ENCODE peak calls at places on chromosomes 11 and 22, in nine cellular contexts. W is A549, N is K562, F is HCT116, R is GM23338, H is Panc1, O is HL-60, U is HepG2, M is GM12878. V is an unnamed sample.

GRCh38 chr11:34816698-34817213 is 99.4 kb downstream of the APIP start:
- DNase-seq in W (no peak), U (no peak), N (no peak), F (no peak), M (no peak), R (no peak), H (no peak), O (no peak), V (no peak)

GRCh38 chr11:95985174-95985808 is 61.4 kb upstream of the MTMR2 start:
- DNase-seq in F (no peak), R (no peak), W (no peak), O (peak), U (no peak), N (peak), M (no peak), H (no peak), V (no peak)

GRCh38 chr11:122721201-122721963 is 65.9 kb downstream of the UBASH3B start:
- DNase-seq in N (no peak), U (no peak), F (no peak), O (no peak), H (no peak), W (no peak), M (no peak), R (no peak), V (no peak)

GRCh38 chr22:36860821-36861659 is at the start of gene NCF4:
- DNase-seq in W (no peak), F (no peak), O (peak), U (no peak), H (no peak), R (no peak), N (no peak), M (peak), V (no peak)

GRCh38 chr22:39994046-39994565 is 648 bp upstream of the FAM83F start:
- DNase-seq in U (no peak), R (no peak), W (no peak), N (peak), F (no peak), M (no peak), O (no peak), H (no peak), V (no peak)

GRCh38 chr11:43905788-43906187 is 25.2 kb downstream of the ALKBH3 start:
- DNase-seq in O (no peak), F (no peak), H (no peak), U (no peak), W (no peak), M (no peak), R (no peak), N (no peak), V (peak)

GRCh38 chr11:119100246-119100959 is 1.2 kb downstream of the DPAGT1 start:
- DNase-seq in H (peak), F (peak), U (peak), W (peak), O (no peak), M (no peak), N (peak), R (peak), V (peak)

GRCh38 chr22:48428556-48429371 is 1398.9 kb downstream of the BRD1 start:
- DNase-seq in H (no peak), N (no peak), R (no peak), W (no peak), M (no peak), U (no peak), F (no peak), O (no peak), V (no peak)

GRCh38 chr11:44945639-44946038 is 5.0 kb downstream of the TP53I11 start:
- DNase-seq in M (no peak), O (no peak), N (no peak), R (no peak), H (no peak), U (no peak), F (no peak), W (no peak), V (no peak)

GRCh38 chr11:59197990-59198389 is 14.7 kb downstream of the MPEG1 start:
- DNase-seq in W (no peak), M (no peak), H (no peak), F (no peak), R (no peak), O (no peak), N (no peak), U (no peak), V (no peak)

GRCh38 chr11:74354036-74354435 is 42.6 kb upstream of the P4HA3 start:
- DNase-seq in H (no peak), F (no peak), U (no peak), O (no peak), R (no peak), N (no peak), M (no peak), W (no peak), V (peak)

GRCh38 chr11:76719281-76719680 is 48.7 kb upstream of the LRRC32 start:
- DNase-seq in H (no peak), O (no peak), R (no peak), N (no peak), M (no peak), U (no peak), W (no peak), F (no peak), V (no peak)

GRCh38 chr11:128796275-128796674 is 70.8 kb downstream of the KCNJ1 start:
- DNase-seq in R (no peak), F (no peak), O (no peak), W (no peak), H (no peak), N (no peak), U (no peak), M (peak), V (no peak)

GRCh38 chr11:83235825-83236224 is 42.3 kb downstream of the ANKRD42 start:
- DNase-seq in H (no peak), M (no peak), O (no peak), W (no peak), N (no peak), U (no peak), F (no peak), R (no peak), V (no peak)

GRCh38 chr11:61162092-61162935 is 1.1 kb upstream of the VPS37C start:
- DNase-seq in W (peak), H (no peak), M (no peak), N (peak), O (peak), R (peak), F (peak), U (peak), V (peak)

GRCh38 chr11:88579466-88579865 is 241.9 kb upstream of the CTSC start:
- DNase-seq in N (no peak), F (no peak), R (no peak), W (no peak), U (no peak), O (no peak), H (no peak), M (no peak), V (no peak)

GRCh38 chr22:25754527-25755202 is 12.7 kb downstream of the MYO18B start:
- DNase-seq in M (no peak), O (no peak), H (no peak), U (no peak), W (no peak), F (no peak), N (no peak), R (no peak), V (no peak)

GRCh38 chr11:119384332-119384731 is 2.8 kb upstream of the USP2 start:
- DNase-seq in H (no peak), W (no peak), U (no peak), F (no peak), R (no peak), M (no peak), N (no peak), O (no peak), V (no peak)

GRCh38 chr22:43848366-43849171 is 13.7 kb downstream of the SULT4A1 start:
- DNase-seq in U (no peak), F (peak), W (no peak), O (no peak), N (no peak), H (no peak), M (no peak), R (peak), V (peak)

GRCh38 chr11:47305734-47306483 is 36.0 kb downstream of the MADD start:
- DNase-seq in F (no peak), O (no peak), H (no peak), U (no peak), N (no peak), W (no peak), R (no peak), M (no peak), V (no peak)

GRCh38 chr22:39237276-39238123 is 7.3 kb downstream of the PDGFB start:
- DNase-seq in U (no peak), F (no peak), N (no peak), M (no peak), H (no peak), R (no peak), O (no peak), W (no peak), V (no peak)

GRCh38 chr22:18067548-18068341 is 10.0 kb upstream of the PEX26 start:
- DNase-seq in N (no peak), H (no peak), W (no peak), U (no peak), F (no peak), R (no peak), M (no peak), O (no peak), V (no peak)

GRCh38 chr11:15053201-15053685 is 20.1 kb upstream of the CALCB start:
- DNase-seq in R (no peak), H (no peak), O (no peak), N (no peak), F (peak), W (no peak), U (no peak), M (no peak), V (no peak)
- TF ChIP-seq REST in R (no peak), H (no peak), O (no peak), N (no peak), F (no peak), W (no peak), U (no peak), M (no peak), V (no peak)

DNA sequence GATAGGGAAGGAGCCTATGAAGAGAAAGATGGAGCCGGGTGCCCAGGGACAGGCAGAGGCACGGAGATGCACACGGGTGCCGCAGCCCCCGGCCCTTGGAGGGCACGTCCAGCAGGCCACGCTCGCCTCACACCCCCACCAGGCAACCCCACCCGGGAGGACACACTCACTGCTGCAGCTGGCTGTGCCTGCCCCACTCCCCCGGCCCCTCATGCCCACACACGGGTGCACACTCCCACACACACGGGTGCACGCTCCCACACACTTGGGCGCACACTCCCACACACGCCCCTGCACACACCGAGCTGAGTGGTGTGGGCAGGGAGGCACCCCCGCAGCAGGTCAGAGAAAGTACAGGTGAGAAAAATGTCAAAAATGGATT is 1.1 kb downstream of the MOB2 start:
- DNase-seq in N (no peak), W (no peak), R (no peak), U (no peak), O (no peak), F (no peak), H (no peak), M (no peak), V (no peak)
- TF ChIP-seq REST in N (no peak), W (no peak), R (no peak), U (no peak), O (no peak), F (no peak), H (no peak), M (no peak), V (no peak)

GRCh38 chr11:109425554-109425953 is 3.6 kb downstream of the C11orf87 start:
- DNase-seq in R (no peak), H (no peak), O (no peak), M (no peak), W (no peak), N (no peak), U (no peak), F (no peak), V (peak)
- TF ChIP-seq REST in R (no peak), H (no peak), O (no peak), M (no peak), W (no peak), N (no peak), U (no peak), F (no peak), V (no peak)

GRCh38 chr22:31248965-31249940 is 37.2 kb downstream of the LIMK2 start:
- DNase-seq in M (no peak), F (no peak), R (no peak), W (no peak), O (no peak), U (no peak), H (no peak), N (no peak), V (no peak)
- TF ChIP-seq REST in M (no peak), F (no peak), R (no peak), W (no peak), O (no peak), U (no peak), H (no peak), N (no peak), V (no peak)

DNA sequence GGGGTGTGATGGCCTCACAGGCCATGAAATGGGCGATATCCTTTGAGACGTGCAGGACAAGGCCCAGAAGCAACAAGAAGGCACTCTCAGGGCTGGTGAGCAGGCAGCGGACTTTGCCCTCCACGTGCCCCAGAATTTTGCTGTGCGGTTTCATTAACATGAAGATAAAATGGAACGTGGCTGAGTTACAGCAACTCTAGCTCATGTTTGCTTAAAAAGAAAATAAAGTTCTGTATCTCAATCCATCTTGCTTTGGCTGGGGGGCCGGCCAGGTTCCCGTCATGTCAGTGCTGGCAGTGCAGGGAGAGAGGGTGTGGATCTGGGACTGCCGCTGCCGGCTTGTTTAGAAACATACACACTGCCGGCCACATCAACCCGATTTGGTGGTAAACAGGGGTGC is 370.1 kb downstream of the OPCML start:
- DNase-seq in R (no peak), U (no peak), F (no peak), N (no peak), W (no peak), M (no peak), H (no peak), O (no peak), V (no peak)
- TF ChIP-seq REST in R (no peak), U (no peak), F (no peak), N (no peak), W (no peak), M (no peak), H (no peak), O (no peak), V (no peak)

GRCh38 chr11:64843971-64844329 is 503 bp downstream of the CDC42BPG start:
- DNase-seq in F (no peak), O (no peak), W (no peak), M (no peak), N (peak), U (no peak), H (no peak), R (no peak), V (no peak)

GRCh38 chr11:64842366-64842759 is 2.1 kb downstream of the CDC42BPG start:
- DNase-seq in M (no peak), F (no peak), U (no peak), W (no peak), R (no peak), O (no peak), H (no peak), N (no peak), V (no peak)

GRCh38 chr11:64842851-64843841 is 1.3 kb downstream of the CDC42BPG start:
- DNase-seq in F (no peak), R (no peak), U (peak), O (no peak), H (no peak), N (peak), W (peak), M (no peak), V (no peak)

GRCh38 chr11:64845125-64845735 is 777 bp upstream of the CDC42BPG start:
- DNase-seq in U (peak), N (peak), O (no peak), H (no peak), F (no peak), M (no peak), R (no peak), W (no peak), V (no peak)

GRCh38 chr11:64844330-64845124 is at the start of gene CDC42BPG:
- DNase-seq in R (peak), O (no peak), H (no peak), F (peak), U (peak), W (peak), M (no peak), N (peak), V (peak)
- TF ChIP-seq REST in R (no peak), O (no peak), H (no peak), F (no peak), U (no peak), W (no peak), M (no peak), N (no peak), V (no peak)

DNA sequence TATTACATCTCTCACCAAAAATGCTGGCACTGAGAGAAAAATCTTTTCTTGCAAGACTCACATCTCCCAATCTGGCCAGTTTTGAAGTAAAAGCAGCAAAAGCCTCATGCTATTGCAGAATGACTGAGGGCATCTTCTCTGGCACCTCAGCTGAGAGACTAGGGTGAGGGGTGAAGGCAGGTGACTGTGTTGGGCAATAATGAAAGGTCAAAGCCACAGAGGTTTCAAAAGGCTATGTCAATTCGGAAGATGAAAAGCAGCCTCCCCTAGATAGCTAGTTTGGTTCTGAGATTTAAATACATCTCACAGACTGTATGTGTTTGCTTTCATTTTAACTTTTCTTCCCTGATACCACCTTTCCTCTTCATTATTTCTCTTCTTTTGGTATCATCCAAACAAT is 292.2 kb upstream of the RAG2 start:
- DNase-seq in M (no peak), F (no peak), O (no peak), H (no peak), U (no peak), N (no peak), W (no peak), R (no peak), V (no peak)
- TF ChIP-seq REST in M (no peak), F (no peak), O (no peak), H (no peak), U (no peak), N (no peak), W (no peak), R (no peak), V (no peak)

GRCh38 chr11:70466596-70466995 is 68.3 kb downstream of the CTTN start:
- DNase-seq in U (no peak), W (no peak), M (no peak), R (no peak), H (no peak), F (no peak), N (no peak), O (no peak), V (no peak)

GRCh38 chr11:70468256-70469230 is 70.2 kb downstream of the CTTN start:
- DNase-seq in H (no peak), M (no peak), N (peak), O (no peak), W (no peak), U (no peak), F (no peak), R (peak), V (no peak)

GRCh38 chr11:70464509-70465361 is 66.4 kb downstream of the CTTN start:
- DNase-seq in U (no peak), F (no peak), W (no peak), M (no peak), R (no peak), N (no peak), H (no peak), O (no peak), V (no peak)

GRCh38 chr11:70467196-70468085 is 69.1 kb downstream of the CTTN start:
- DNase-seq in U (peak), O (no peak), H (peak), N (peak), W (peak), M (peak), F (peak), R (peak), V (peak)

DNA sequence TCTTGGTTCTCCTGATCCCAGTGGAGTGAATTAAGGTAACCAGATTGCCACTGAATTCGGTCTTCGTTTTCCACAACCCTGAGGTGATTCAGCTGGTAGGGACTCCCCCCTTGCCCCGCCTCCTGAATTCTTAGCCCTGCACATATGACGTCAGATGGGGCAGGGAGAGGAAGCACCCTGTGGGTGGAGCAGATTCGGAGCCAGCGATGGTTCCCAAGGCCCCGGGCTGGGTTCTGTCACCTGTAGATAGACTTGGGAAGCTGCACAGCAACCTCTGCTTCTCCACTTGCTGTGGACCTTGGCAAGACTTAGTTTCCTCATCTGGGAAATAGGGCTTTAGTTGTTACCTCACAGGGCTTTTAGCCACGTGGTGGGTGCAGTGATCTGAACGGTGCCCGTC is 67.8 kb downstream of the CTTN start:
- DNase-seq in U (no peak), M (no peak), N (peak), R (no peak), O (no peak), H (no peak), F (no peak), W (peak), V (no peak)
- TF ChIP-seq REST in U (no peak), M (no peak), N (no peak), R (no peak), O (no peak), H (no peak), F (no peak), W (no peak), V (no peak)

GRCh38 chr22:49676783-49677494 is 150.7 kb downstream of the BRD1 start:
- DNase-seq in H (no peak), M (no peak), O (no peak), U (no peak), N (no peak), R (no peak), F (no peak), W (no peak), V (no peak)

GRCh38 chr22:49677495-49677889 is 150.2 kb downstream of the BRD1 start:
- DNase-seq in H (no peak), N (no peak), F (no peak), M (no peak), U (no peak), O (no peak), R (no peak), W (no peak), V (no peak)

GRCh38 chr22:49674479-49674830 is 153.2 kb downstream of the BRD1 start:
- DNase-seq in U (no peak), W (no peak), O (no peak), N (no peak), R (no peak), F (no peak), M (no peak), H (no peak), V (no peak)

GRCh38 chr22:49678137-49678841 is 149.4 kb downstream of the BRD1 start:
- DNase-seq in O (no peak), N (no peak), R (no peak), F (no peak), M (no peak), U (no peak), H (no peak), W (no peak), V (no peak)

DNA sequence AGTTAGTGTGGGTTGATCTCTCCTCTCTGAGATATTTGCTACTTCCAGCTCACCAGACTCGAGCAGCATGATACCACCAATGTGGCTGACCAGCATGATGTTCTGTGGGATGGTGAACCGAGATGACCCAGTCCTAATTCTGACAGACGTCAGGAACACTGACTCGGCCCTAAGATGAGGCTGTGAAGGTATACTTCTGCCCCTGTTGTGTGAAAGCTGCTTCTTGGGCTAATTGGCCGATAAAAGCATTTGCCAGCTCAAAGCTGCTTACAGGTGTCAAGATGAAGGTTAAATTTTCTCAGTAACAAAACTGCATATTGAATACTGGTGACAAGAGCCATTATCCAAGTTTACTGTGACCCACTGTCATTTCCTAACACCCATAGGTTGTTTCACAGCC is 151.4 kb downstream of the BRD1 start:
- DNase-seq in U (no peak), W (no peak), F (no peak), R (no peak), M (no peak), N (no peak), H (no peak), O (no peak), V (no peak)
- TF ChIP-seq REST in U (no peak), W (no peak), F (no peak), R (no peak), M (no peak), N (no peak), H (no peak), O (no peak), V (no peak)

GRCh38 chr11:100726709-100727108 is 39.6 kb downstream of the ARHGAP42 start:
- DNase-seq in F (no peak), W (no peak), U (no peak), M (no peak), H (no peak), N (no peak), R (peak), O (no peak), V (no peak)
- TF ChIP-seq REST in F (no peak), W (no peak), U (no peak), M (no peak), H (no peak), N (no peak), R (no peak), O (no peak), V (no peak)

V was measured in SK-N-SH.